ENCODE peak calls at places on chromosomes 2 and 18, in seven cellular contexts. D is heart right ventricle; A is fibroblast of lung; O is nephron progenitor cell; W is activated T-cell treated with anti-CD3 and anti-CD28 coated beads, Interleukin-2, amount 50 U/mL, for 72 hours; C is NCI-H1092 treated with DMSO at 0.1 percent for 48 hours; P is A549. H is an unnamed sample.

GRCh38 chr18:79411614-79412526 is 16.1 kb downstream of the NFATC1 start:
- DNase-seq in D (no peak), A (no peak), O (no peak), W (no peak), C (no peak), P (no peak), H (no peak)

GRCh38 chr2:147711031-147711430 is 133.8 kb upstream of the ACVR2A start:
- DNase-seq in D (no peak), A (no peak), O (no peak), W (no peak), C (no peak), P (no peak), H (no peak)

GRCh38 chr2:240140511-240140910 is at the start of gene OTOS:
- DNase-seq in D (no peak), A (no peak), O (no peak), W (no peak), C (peak), P (no peak), H (peak)

GRCh38 chr2:227204452-227204851 is 40.0 kb downstream of the COL4A3 start:
- DNase-seq in D (no peak), A (no peak), O (no peak), W (no peak), C (no peak), P (no peak), H (no peak)

GRCh38 chr2:151632993-151633592 is 101.2 kb downstream of the NEB start:
- DNase-seq in D (no peak), A (peak), O (no peak), W (no peak), C (no peak), P (peak), H (no peak)

GRCh38 chr2:114727012-114727411 is 284.6 kb downstream of the DPP10 start:
- DNase-seq in D (no peak), A (no peak), O (no peak), W (no peak), C (no peak), P (no peak), H (no peak)

GRCh38 chr2:126531029-126531428 is 124.9 kb upstream of the GYPC start:
- DNase-seq in D (no peak), A (no peak), O (no peak), W (no peak), C (no peak), P (no peak), H (no peak)

GRCh38 chr2:236244256-236244655 is 19.9 kb downstream of the ASB18 start:
- DNase-seq in D (no peak), A (no peak), O (no peak), W (no peak), C (no peak), P (no peak), H (no peak)

GRCh38 chr2:151999058-151999457 is 99.8 kb downstream of the CACNB4 start:
- DNase-seq in D (peak), A (peak), O (peak), W (peak), C (peak), P (peak), H (peak)

GRCh38 chr2:103959174-103960125 is 894.5 kb upstream of the POU3F3 start:
- DNase-seq in D (no peak), A (no peak), O (peak), W (peak), C (peak), P (peak), H (peak)

GRCh38 chr2:168632733-168633132 is 169.7 kb upstream of the NOSTRIN start:
- DNase-seq in D (no peak), A (peak), O (no peak), W (no peak), C (no peak), P (no peak), H (no peak)

GRCh38 chr2:226447896-226448295 is 351.7 kb downstream of the IRS1 start:
- DNase-seq in D (no peak), A (peak), O (no peak), W (no peak), C (no peak), P (no peak), H (no peak)

GRCh38 chr2:16625201-16625729 is 40.4 kb downstream of the CYRIA start:
- DNase-seq in D (no peak), A (no peak), O (no peak), W (no peak), C (no peak), P (no peak), H (no peak)

GRCh38 chr2:233384017-233384416 is 29.7 kb downstream of the DGKD start:
- DNase-seq in D (no peak), A (no peak), O (no peak), W (no peak), C (no peak), P (peak), H (no peak)

GRCh38 chr18:35933982-35934381 is 38.5 kb upstream of the RMP24 start:
- DNase-seq in D (no peak), A (no peak), O (no peak), W (no peak), C (no peak), P (peak), H (no peak)

GRCh38 chr2:180722551-180723239 is 257.7 kb upstream of the UBE2E3 start:
- DNase-seq in D (no peak), A (peak), O (no peak), W (no peak), C (no peak), P (no peak), H (no peak)

GRCh38 chr2:136305517-136306192 is 187.7 kb upstream of the CXCR4 start:
- DNase-seq in D (no peak), A (no peak), O (no peak), W (peak), C (peak), P (peak), H (no peak)

GRCh38 chr2:26770986-26771586 is 7.0 kb downstream of the SLC35F6 start:
- DNase-seq in D (peak), A (peak), O (no peak), W (peak), C (peak), P (peak), H (peak)

GRCh38 chr18:44627245-44627644 is 53.4 kb upstream of the SETBP1 start:
- DNase-seq in D (no peak), A (no peak), O (no peak), W (no peak), C (no peak), P (peak), H (no peak)

GRCh38 chr18:59446012-59446411 is 86.9 kb upstream of the LMAN1 start:
- DNase-seq in D (no peak), A (peak), O (peak), W (no peak), C (no peak), P (no peak), H (no peak)

GRCh38 chr2:109402180-109402579 is 211.6 kb downstream of the SEPTIN10 start:
- DNase-seq in D (no peak), A (no peak), O (no peak), W (no peak), C (no peak), P (no peak), H (no peak)

GRCh38 chr2:150282821-150283309 is 204.6 kb downstream of the RND3 start:
- DNase-seq in D (no peak), A (peak), O (peak), W (no peak), C (no peak), P (no peak), H (no peak)

GRCh38 chr2:129936334-129936934 is 43.0 kb upstream of the RAB6C start:
- DNase-seq in D (no peak), A (peak), O (peak), W (peak), C (peak), P (no peak), H (no peak)

H was measured in NCI-H2029.